ENCODE peak calls at places on chromosomes 12 and 14, in ten cellular contexts. One of them, this sample, is unnamed.

GRCh38 chr12:25644964-25645363 is 91.9 kb upstream of the LMNTD1 start:
- DNase-seq in GM23248: peak; percentile 5
- DNase-seq in PC-3: no peak
- DNase-seq in adipocyte: peak; percentile 73
- DNase-seq in CD8-positive, alpha-beta T cell: no peak
- DNase-seq in adrenal gland: no peak
- DNase-seq in Peyer's patch: no peak
- DNase-seq in cardiac muscle cell: no peak
- DNase-seq in fibroblast of lung: no peak
- DNase-seq in CD4-positive, alpha-beta memory T cell: no peak
- DNase-seq in this sample: no peak

GRCh38 chr12:2514038-2514340 is 280.8 kb upstream of the FKBP4 start:
- DNase-seq in adrenal gland: no peak
- DNase-seq in Peyer's patch: no peak
- DNase-seq in fibroblast of lung: no peak
- DNase-seq in GM23248: no peak
- DNase-seq in cardiac muscle cell: no peak
- DNase-seq in adipocyte: no peak
- DNase-seq in PC-3: no peak
- DNase-seq in CD8-positive, alpha-beta T cell: no peak
- DNase-seq in CD4-positive, alpha-beta memory T cell: no peak
- DNase-seq in this sample: no peak

GRCh38 chr12:100741084-100741711 is 53.4 kb upstream of the ANO4 start:
- DNase-seq in adrenal gland: peak; percentile 25
- DNase-seq in GM23248: peak; percentile 56
- DNase-seq in CD4-positive, alpha-beta memory T cell: no peak
- DNase-seq in PC-3: peak; percentile 72
- DNase-seq in adipocyte: peak; percentile 70
- DNase-seq in CD8-positive, alpha-beta T cell: no peak
- DNase-seq in cardiac muscle cell: peak; percentile 32
- DNase-seq in fibroblast of lung: no peak
- DNase-seq in Peyer's patch: no peak
- DNase-seq in this sample: no peak

GRCh38 chr14:20460458-20461229 is 590 bp downstream of the PIP4P1 start:
- DNase-seq in PC-3: peak; percentile 35
- DNase-seq in CD8-positive, alpha-beta T cell: peak; percentile 34
- DNase-seq in GM23248: peak; percentile 20
- DNase-seq in Peyer's patch: peak; percentile 81
- DNase-seq in CD4-positive, alpha-beta memory T cell: peak; percentile 76
- DNase-seq in adrenal gland: peak; percentile 46
- DNase-seq in adipocyte: no peak
- DNase-seq in fibroblast of lung: no peak
- DNase-seq in cardiac muscle cell: no peak
- DNase-seq in this sample: peak; percentile 73

GRCh38 chr12:12267801-12268200 is 957 bp upstream of the LRP6 start:
- DNase-seq in adrenal gland: no peak
- DNase-seq in GM23248: no peak
- DNase-seq in PC-3: peak; percentile 13
- DNase-seq in CD8-positive, alpha-beta T cell: no peak
- DNase-seq in adipocyte: no peak
- DNase-seq in Peyer's patch: no peak
- DNase-seq in cardiac muscle cell: no peak
- DNase-seq in fibroblast of lung: no peak
- DNase-seq in CD4-positive, alpha-beta memory T cell: no peak
- DNase-seq in this sample: no peak

GRCh38 chr14:67332468-67332867 is 27.1 kb downstream of the ATP6V1D start:
- DNase-seq in GM23248: peak; percentile 29
- DNase-seq in CD4-positive, alpha-beta memory T cell: no peak
- DNase-seq in Peyer's patch: no peak
- DNase-seq in adrenal gland: no peak
- DNase-seq in fibroblast of lung: peak; percentile 20
- DNase-seq in adipocyte: no peak
- DNase-seq in CD8-positive, alpha-beta T cell: no peak
- DNase-seq in cardiac muscle cell: no peak
- DNase-seq in PC-3: peak; percentile 54
- DNase-seq in this sample: no peak

GRCh38 chr14:72443991-72444431 is 449.9 kb downstream of the DPF3 start:
- DNase-seq in PC-3: no peak
- DNase-seq in CD4-positive, alpha-beta memory T cell: peak; percentile 29
- DNase-seq in CD8-positive, alpha-beta T cell: no peak
- DNase-seq in adipocyte: no peak
- DNase-seq in cardiac muscle cell: no peak
- DNase-seq in GM23248: no peak
- DNase-seq in adrenal gland: no peak
- DNase-seq in Peyer's patch: peak; percentile 54
- DNase-seq in fibroblast of lung: peak; percentile 39
- DNase-seq in this sample: peak; percentile 49

GRCh38 chr14:26200675-26201074 is 397.2 kb downstream of the NOVA1 start:
- DNase-seq in cardiac muscle cell: no peak
- DNase-seq in CD8-positive, alpha-beta T cell: no peak
- DNase-seq in GM23248: peak; percentile 71
- DNase-seq in Peyer's patch: no peak
- DNase-seq in adipocyte: no peak
- DNase-seq in PC-3: peak; percentile 73
- DNase-seq in fibroblast of lung: peak; percentile 58
- DNase-seq in CD4-positive, alpha-beta memory T cell: no peak
- DNase-seq in adrenal gland: no peak
- DNase-seq in this sample: no peak

GRCh38 chr12:20105938-20106337 is 262.4 kb upstream of the PDE3A start:
- DNase-seq in PC-3: no peak
- DNase-seq in Peyer's patch: no peak
- DNase-seq in CD8-positive, alpha-beta T cell: no peak
- DNase-seq in GM23248: peak; percentile 4
- DNase-seq in adrenal gland: no peak
- DNase-seq in adipocyte: peak; percentile 65
- DNase-seq in cardiac muscle cell: no peak
- DNase-seq in CD4-positive, alpha-beta memory T cell: no peak
- DNase-seq in fibroblast of lung: peak; percentile 39
- DNase-seq in this sample: no peak

GRCh38 chr12:77741974-77742517 is 88.6 kb upstream of the NAV3 start:
- DNase-seq in PC-3: no peak
- DNase-seq in fibroblast of lung: no peak
- DNase-seq in CD8-positive, alpha-beta T cell: no peak
- DNase-seq in cardiac muscle cell: no peak
- DNase-seq in CD4-positive, alpha-beta memory T cell: no peak
- DNase-seq in Peyer's patch: no peak
- DNase-seq in GM23248: no peak
- DNase-seq in adrenal gland: no peak
- DNase-seq in adipocyte: no peak
- DNase-seq in this sample: no peak

GRCh38 chr12:13102481-13103195 is 829 bp downstream of the GSG1 start:
- DNase-seq in GM23248: peak; percentile 68
- DNase-seq in PC-3: no peak
- DNase-seq in cardiac muscle cell: no peak
- DNase-seq in fibroblast of lung: peak; percentile 34
- DNase-seq in CD8-positive, alpha-beta T cell: no peak
- DNase-seq in adipocyte: peak; percentile 57
- DNase-seq in adrenal gland: no peak
- DNase-seq in Peyer's patch: no peak
- DNase-seq in CD4-positive, alpha-beta memory T cell: no peak
- DNase-seq in this sample: no peak

GRCh38 chr12:20063116-20063515 is 305.2 kb upstream of the PDE3A start:
- DNase-seq in adrenal gland: no peak
- DNase-seq in GM23248: peak; percentile 50
- DNase-seq in CD4-positive, alpha-beta memory T cell: no peak
- DNase-seq in adipocyte: peak; percentile 30
- DNase-seq in Peyer's patch: no peak
- DNase-seq in fibroblast of lung: peak; percentile 80
- DNase-seq in cardiac muscle cell: no peak
- DNase-seq in CD8-positive, alpha-beta T cell: no peak
- DNase-seq in PC-3: no peak
- DNase-seq in this sample: no peak

GRCh38 chr14:83976223-83976770 is 1553.6 kb upstream of the FLRT2 start:
- DNase-seq in adipocyte: no peak
- DNase-seq in Peyer's patch: no peak
- DNase-seq in GM23248: no peak
- DNase-seq in PC-3: no peak
- DNase-seq in CD4-positive, alpha-beta memory T cell: no peak
- DNase-seq in adrenal gland: no peak
- DNase-seq in cardiac muscle cell: no peak
- DNase-seq in fibroblast of lung: no peak
- DNase-seq in CD8-positive, alpha-beta T cell: no peak
- DNase-seq in this sample: no peak

GRCh38 chr14:36513451-36514277 is 6.4 kb downstream of the NKX2-1 start:
- DNase-seq in PC-3: no peak
- DNase-seq in GM23248: no peak
- DNase-seq in CD8-positive, alpha-beta T cell: no peak
- DNase-seq in cardiac muscle cell: peak; percentile 54
- DNase-seq in fibroblast of lung: no peak
- DNase-seq in adipocyte: no peak
- DNase-seq in adrenal gland: no peak
- DNase-seq in CD4-positive, alpha-beta memory T cell: no peak
- DNase-seq in Peyer's patch: no peak
- DNase-seq in this sample: no peak

GRCh38 chr12:8870591-8870990 is 43.7 kb upstream of the PHC1 start:
- DNase-seq in Peyer's patch: no peak
- DNase-seq in GM23248: no peak
- DNase-seq in fibroblast of lung: no peak
- DNase-seq in CD4-positive, alpha-beta memory T cell: no peak
- DNase-seq in adrenal gland: no peak
- DNase-seq in PC-3: no peak
- DNase-seq in adipocyte: no peak
- DNase-seq in CD8-positive, alpha-beta T cell: no peak
- DNase-seq in cardiac muscle cell: no peak
- DNase-seq in this sample: no peak

GRCh38 chr12:114500775-114501473 is 95.0 kb upstream of the TBX5 start:
- DNase-seq in adipocyte: no peak
- DNase-seq in adrenal gland: no peak
- DNase-seq in CD4-positive, alpha-beta memory T cell: no peak
- DNase-seq in cardiac muscle cell: peak; percentile 33
- DNase-seq in fibroblast of lung: no peak
- DNase-seq in Peyer's patch: no peak
- DNase-seq in CD8-positive, alpha-beta T cell: no peak
- DNase-seq in PC-3: no peak
- DNase-seq in GM23248: no peak
- DNase-seq in this sample: no peak

GRCh38 chr12:48986720-48987291 is 8.7 kb downstream of the WNT1 start:
- DNase-seq in cardiac muscle cell: no peak
- DNase-seq in CD4-positive, alpha-beta memory T cell: no peak
- DNase-seq in CD8-positive, alpha-beta T cell: no peak
- DNase-seq in adipocyte: no peak
- DNase-seq in GM23248: no peak
- DNase-seq in PC-3: no peak
- DNase-seq in adrenal gland: no peak
- DNase-seq in fibroblast of lung: no peak
- DNase-seq in Peyer's patch: no peak
- DNase-seq in this sample: no peak

GRCh38 chr12:124699878-124700277 is 132.5 kb upstream of the NCOR2 start:
- DNase-seq in adipocyte: no peak
- DNase-seq in adrenal gland: no peak
- DNase-seq in PC-3: no peak
- DNase-seq in fibroblast of lung: no peak
- DNase-seq in cardiac muscle cell: no peak
- DNase-seq in CD4-positive, alpha-beta memory T cell: no peak
- DNase-seq in Peyer's patch: no peak
- DNase-seq in CD8-positive, alpha-beta T cell: no peak
- DNase-seq in GM23248: no peak
- DNase-seq in this sample: no peak

GRCh38 chr14:56036353-56036752 is 81.9 kb upstream of the PELI2 start:
- DNase-seq in PC-3: no peak
- DNase-seq in cardiac muscle cell: peak; percentile 23
- DNase-seq in GM23248: peak; percentile 8
- DNase-seq in CD8-positive, alpha-beta T cell: no peak
- DNase-seq in fibroblast of lung: no peak
- DNase-seq in CD4-positive, alpha-beta memory T cell: no peak
- DNase-seq in Peyer's patch: no peak
- DNase-seq in adipocyte: no peak
- DNase-seq in adrenal gland: no peak
- DNase-seq in this sample: no peak

GRCh38 chr12:62739266-62739831 is 195.6 kb downstream of the PPM1H start:
- DNase-seq in adrenal gland: no peak
- DNase-seq in PC-3: no peak
- DNase-seq in cardiac muscle cell: no peak
- DNase-seq in Peyer's patch: no peak
- DNase-seq in CD8-positive, alpha-beta T cell: no peak
- DNase-seq in CD4-positive, alpha-beta memory T cell: no peak
- DNase-seq in GM23248: no peak
- DNase-seq in fibroblast of lung: no peak
- DNase-seq in adipocyte: no peak
- DNase-seq in this sample: no peak
- H3K4me3 ChIP-seq in adrenal gland: no peak overlapping the region
- H3K4me3 ChIP-seq in PC-3: no peak overlapping the region
- H3K4me3 ChIP-seq in cardiac muscle cell: no peak overlapping the region
- H3K4me3 ChIP-seq in Peyer's patch: no peak overlapping the region
- H3K4me3 ChIP-seq in CD8-positive, alpha-beta T cell: no peak overlapping the region
- H3K4me3 ChIP-seq in CD4-positive, alpha-beta memory T cell: no peak overlapping the region
- H3K4me3 ChIP-seq in GM23248: no peak overlapping the region
- H3K4me3 ChIP-seq in fibroblast of lung: no peak overlapping the region
- H3K4me3 ChIP-seq in adipocyte: no peak overlapping the region
- H3K4me3 ChIP-seq in this sample: no peak overlapping the region

GRCh38 chr12:120690978-120691377 is 4.0 kb downstream of the MLEC start:
- DNase-seq in CD4-positive, alpha-beta memory T cell: no peak
- DNase-seq in CD8-positive, alpha-beta T cell: no peak
- DNase-seq in adipocyte: no peak
- DNase-seq in PC-3: no peak
- DNase-seq in Peyer's patch: no peak
- DNase-seq in fibroblast of lung: no peak
- DNase-seq in GM23248: no peak
- DNase-seq in cardiac muscle cell: no peak
- DNase-seq in adrenal gland: no peak
- DNase-seq in this sample: no peak
- H3K36me3 ChIP-seq in CD4-positive, alpha-beta memory T cell: peaks cover 20% of the 10 kb centered on the region
- H3K36me3 ChIP-seq in CD8-positive, alpha-beta T cell: peaks cover 15% of the 10 kb centered on the region
- H3K36me3 ChIP-seq in adipocyte: peaks cover 24% of the 10 kb centered on the region
- H3K36me3 ChIP-seq in PC-3: peaks cover 29% of the 10 kb centered on the region
- H3K36me3 ChIP-seq in Peyer's patch: no peaks in the 10 kb centered on the region
- H3K36me3 ChIP-seq in fibroblast of lung: no peaks in the 10 kb centered on the region
- H3K36me3 ChIP-seq in GM23248: peaks cover 15% of the 10 kb centered on the region
- H3K36me3 ChIP-seq in cardiac muscle cell: peaks cover 18% of the 10 kb centered on the region
- H3K36me3 ChIP-seq in adrenal gland: no peaks in the 10 kb centered on the region
- H3K36me3 ChIP-seq in this sample: peaks cover 15% of the 10 kb centered on the region

DNA sequence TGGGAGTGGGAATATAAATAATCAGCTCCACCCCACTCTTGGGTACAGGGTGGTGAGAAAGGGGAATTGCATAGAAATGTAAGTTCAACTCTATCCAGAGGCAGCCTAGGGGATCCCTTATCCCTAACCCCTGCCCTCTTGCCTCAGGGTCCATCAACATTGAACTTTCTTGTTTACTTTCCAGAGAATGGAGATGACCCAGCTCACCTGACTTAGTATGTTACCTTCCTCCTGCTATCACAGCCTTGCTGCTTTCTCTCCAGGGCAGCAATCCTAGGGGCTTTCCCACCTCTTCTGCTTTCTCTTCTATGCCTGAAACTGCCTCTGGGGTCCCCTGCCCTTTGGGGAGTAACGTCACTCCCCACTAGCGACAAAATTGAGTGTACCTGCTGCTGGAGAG is 2.7 kb downstream of the LRP1 start:
- DNase-seq in adrenal gland: no peak
- DNase-seq in GM23248: no peak
- DNase-seq in CD4-positive, alpha-beta memory T cell: no peak
- DNase-seq in PC-3: no peak
- DNase-seq in Peyer's patch: no peak
- DNase-seq in fibroblast of lung: no peak
- DNase-seq in adipocyte: no peak
- DNase-seq in cardiac muscle cell: no peak
- DNase-seq in CD8-positive, alpha-beta T cell: no peak
- DNase-seq in this sample: no peak
- H3K4me3 ChIP-seq in adrenal gland: no peak overlapping the region
- H3K4me3 ChIP-seq in GM23248: peak overlapping the region; percentile 90
- H3K4me3 ChIP-seq in CD4-positive, alpha-beta memory T cell: no peak overlapping the region
- H3K4me3 ChIP-seq in PC-3: no peak overlapping the region
- H3K4me3 ChIP-seq in Peyer's patch: no peak overlapping the region
- H3K4me3 ChIP-seq in fibroblast of lung: peak overlapping the region; percentile 70
- H3K4me3 ChIP-seq in adipocyte: peak overlapping the region; percentile 84
- H3K4me3 ChIP-seq in cardiac muscle cell: no peak overlapping the region
- H3K4me3 ChIP-seq in CD8-positive, alpha-beta T cell: no peak overlapping the region
- H3K4me3 ChIP-seq in this sample: no peak overlapping the region

GRCh38 chr12:57800965-57801364 is 17.6 kb downstream of the AVIL start:
- DNase-seq in fibroblast of lung: no peak
- DNase-seq in PC-3: no peak
- DNase-seq in CD4-positive, alpha-beta memory T cell: no peak
- DNase-seq in GM23248: peak; percentile 12
- DNase-seq in adrenal gland: no peak
- DNase-seq in Peyer's patch: no peak
- DNase-seq in cardiac muscle cell: no peak
- DNase-seq in CD8-positive, alpha-beta T cell: no peak
- DNase-seq in adipocyte: no peak
- DNase-seq in this sample: no peak
- H3K36me3 ChIP-seq in fibroblast of lung: peaks cover 7% of the 10 kb centered on the region
- H3K36me3 ChIP-seq in PC-3: peaks cover 17% of the 10 kb centered on the region
- H3K36me3 ChIP-seq in CD4-positive, alpha-beta memory T cell: peaks cover 35% of the 10 kb centered on the region
- H3K36me3 ChIP-seq in GM23248: peaks cover 61% of the 10 kb centered on the region
- H3K36me3 ChIP-seq in adrenal gland: no peaks in the 10 kb centered on the region
- H3K36me3 ChIP-seq in Peyer's patch: no peaks in the 10 kb centered on the region
- H3K36me3 ChIP-seq in cardiac muscle cell: peaks cover 41% of the 10 kb centered on the region
- H3K36me3 ChIP-seq in CD8-positive, alpha-beta T cell: peaks cover 17% of the 10 kb centered on the region
- H3K36me3 ChIP-seq in adipocyte: peaks cover 77% of the 10 kb centered on the region
- H3K36me3 ChIP-seq in this sample: no peaks in the 10 kb centered on the region

This sample was measured in GM06990.